ENCODE peak calls at places on chromosomes 11 and 22, in nine cellular contexts. J is stimulated activated CD4-positive, alpha-beta T cell treated with anti-CD3 and anti-CD28 coated beads, Interleukin-4, amount 100 ng/mL, for 24 hours; Q is ecto neural progenitor cell; V is body of pancreas; R is activated naive CD4-positive, alpha-beta T cell; F is hypothalamus; K is psoas muscle; B is naive thymus-derived CD4-positive, alpha-beta T cell; N is CD8-positive, alpha-beta T cell. U is an unnamed sample.

GRCh38 chr11:4684631-4685285 is 12.9 kb downstream of the OR51E2 start:
- DNase-seq in J (no peak), Q (no peak), V (no peak), R (no peak), F (no peak), K (no peak), B (no peak), N (no peak), U (no peak)

GRCh38 chr11:83544871-83545270 is 258.7 kb upstream of the CCDC90B start:
- DNase-seq in J (no peak), Q (no peak), V (peak), R (no peak), F (no peak), K (no peak), B (no peak), N (no peak), U (no peak)

GRCh38 chr22:30279932-30280331 is 9.4 kb downstream of the CASTOR1 start:
- DNase-seq in J (no peak), Q (no peak), V (no peak), R (no peak), F (no peak), K (no peak), B (no peak), N (no peak), U (no peak)

GRCh38 chr11:108851781-108852180 is 186.9 kb downstream of the DDX10 start:
- DNase-seq in J (no peak), Q (no peak), V (no peak), R (no peak), F (no peak), K (no peak), B (no peak), N (no peak), U (no peak)

GRCh38 chr11:62805991-62806441 is 776 bp upstream of the NXF1 start:
- DNase-seq in J (peak), Q (no peak), V (no peak), R (no peak), F (no peak), K (no peak), B (no peak), N (peak), U (no peak)

GRCh38 chr11:92500463-92500862 is 275.8 kb downstream of the FAT3 start:
- DNase-seq in J (no peak), Q (no peak), V (no peak), R (no peak), F (no peak), K (no peak), B (no peak), N (no peak), U (no peak)

GRCh38 chr11:9633674-9634073 is 30.2 kb upstream of the SWAP70 start:
- DNase-seq in J (no peak), Q (no peak), V (no peak), R (no peak), F (no peak), K (no peak), B (no peak), N (no peak), U (no peak)

GRCh38 chr22:27115816-27116256 is 458.4 kb downstream of the MIAT start:
- DNase-seq in J (no peak), Q (no peak), V (peak), R (no peak), F (no peak), K (no peak), B (no peak), N (no peak), U (peak)

GRCh38 chr11:128625316-128625715 is 38.0 kb upstream of the ETS1 start:
- DNase-seq in J (no peak), Q (no peak), V (no peak), R (no peak), F (no peak), K (no peak), B (no peak), N (no peak), U (no peak)

GRCh38 chr11:126597041-126597440 is 241.6 kb downstream of the ST3GAL4 start:
- DNase-seq in J (no peak), Q (no peak), V (no peak), R (no peak), F (no peak), K (no peak), B (no peak), N (no peak), U (no peak)

GRCh38 chr11:74453373-74453975 is 13.9 kb downstream of the KCNE3 start:
- DNase-seq in J (peak), Q (peak), V (peak), R (peak), F (no peak), K (peak), B (peak), N (peak), U (peak)

GRCh38 chr11:86459002-86459385 is 84.3 kb downstream of the CCDC81 start:
- DNase-seq in J (no peak), Q (peak), V (no peak), R (no peak), F (no peak), K (no peak), B (no peak), N (no peak), U (no peak)

GRCh38 chr11:65116370-65117205 is 913 bp downstream of the ZNHIT2 start:
- DNase-seq in J (peak), Q (peak), V (peak), R (peak), F (no peak), K (no peak), B (peak), N (peak), U (no peak)

GRCh38 chr11:41954034-41954433 is 494.6 kb upstream of the LRRC4C start:
- DNase-seq in J (no peak), Q (no peak), V (no peak), R (no peak), F (no peak), K (no peak), B (no peak), N (no peak), U (no peak)

GRCh38 chr22:30104501-30105156 is 24.4 kb downstream of the HORMAD2 start:
- DNase-seq in J (no peak), Q (no peak), V (no peak), R (no peak), F (no peak), K (no peak), B (peak), N (no peak), U (no peak)

GRCh38 chr11:32081901-32082300 is 9.0 kb upstream of the RCN1 start:
- DNase-seq in J (no peak), Q (no peak), V (no peak), R (no peak), F (no peak), K (no peak), B (no peak), N (no peak), U (no peak)

GRCh38 chr11:2444301-2445106 is at the start of the genes KCNQ1 and TRPM5:
- DNase-seq in J (peak), Q (peak), V (peak), R (peak), F (no peak), K (peak), B (peak), N (peak), U (peak)

GRCh38 chr11:18727499-18728236 is 1.7 kb upstream of the IGSF22 start:
- DNase-seq in J (peak), Q (peak), V (peak), R (peak), F (no peak), K (peak), B (peak), N (peak), U (peak)

GRCh38 chr11:74519719-74520118 is 26.2 kb upstream of the LIPT2 start:
- DNase-seq in J (no peak), Q (no peak), V (no peak), R (no peak), F (no peak), K (no peak), B (no peak), N (no peak), U (no peak)

GRCh38 chr22:19878461-19879247 is 24.0 kb upstream of the GNB1L start:
- DNase-seq in J (no peak), Q (peak), V (peak), R (no peak), F (no peak), K (peak), B (no peak), N (no peak), U (no peak)

GRCh38 chr11:8090756-8091155 is 9.7 kb downstream of the TUB start:
- DNase-seq in J (peak), Q (peak), V (peak), R (no peak), F (no peak), K (no peak), B (no peak), N (no peak), U (peak)

GRCh38 chr11:82229346-82229745 is 504.3 kb downstream of the FAM181B start:
- DNase-seq in J (no peak), Q (no peak), V (no peak), R (no peak), F (no peak), K (no peak), B (no peak), N (no peak), U (peak)

GRCh38 chr11:41273908-41274307 is 185.5 kb downstream of the LRRC4C start:
- DNase-seq in J (no peak), Q (no peak), V (no peak), R (no peak), F (no peak), K (no peak), B (no peak), N (no peak), U (no peak)

GRCh38 chr11:65426839-65427690 is 4.5 kb downstream of the NEAT1 start:
- DNase-seq in J (peak), Q (peak), V (peak), R (no peak), F (no peak), K (peak), B (no peak), N (peak), U (no peak)

GRCh38 chr11:86577663-86578636 is 94.5 kb downstream of the ME3 start:
- DNase-seq in J (no peak), Q (no peak), V (peak), R (no peak), F (no peak), K (peak), B (no peak), N (no peak), U (no peak)

GRCh38 chr11:6855971-6856542 is 6.8 kb upstream of the OR10A2 start:
- DNase-seq in J (no peak), Q (no peak), V (peak), R (no peak), F (no peak), K (no peak), B (no peak), N (no peak), U (no peak)

GRCh38 chr11:19508166-19508565 is 204.5 kb upstream of the NAV2 start:
- DNase-seq in J (no peak), Q (no peak), V (no peak), R (no peak), F (no peak), K (no peak), B (no peak), N (no peak), U (peak)

GRCh38 chr11:134479206-134479955 is 67.3 kb upstream of the B3GAT1 start:
- DNase-seq in J (no peak), Q (no peak), V (no peak), R (no peak), F (no peak), K (no peak), B (no peak), N (no peak), U (no peak)

GRCh38 chr11:26048271-26048670 is 283.7 kb upstream of the ANO3 start:
- DNase-seq in J (no peak), Q (no peak), V (no peak), R (no peak), F (no peak), K (no peak), B (no peak), N (no peak), U (no peak)

GRCh38 chr11:73596547-73596946 is 1.4 kb downstream of the FAM168A start:
- DNase-seq in J (no peak), Q (no peak), V (no peak), R (no peak), F (no peak), K (no peak), B (no peak), N (no peak), U (no peak)

GRCh38 chr11:30991376-30991775 is 378.2 kb downstream of the DCDC1 start:
- DNase-seq in J (no peak), Q (no peak), V (no peak), R (no peak), F (no peak), K (no peak), B (no peak), N (no peak), U (no peak)

GRCh38 chr11:20483931-20484330 is 96.4 kb downstream of the PRMT3 start:
- DNase-seq in J (no peak), Q (no peak), V (no peak), R (no peak), F (no peak), K (no peak), B (no peak), N (no peak), U (no peak)

GRCh38 chr11:3989891-3990290 is 104.7 kb upstream of the RRM1 start:
- DNase-seq in J (peak), Q (no peak), V (no peak), R (no peak), F (no peak), K (no peak), B (peak), N (peak), U (no peak)

GRCh38 chr11:122523841-122524531 is 131.5 kb upstream of the UBASH3B start:
- DNase-seq in J (no peak), Q (no peak), V (peak), R (no peak), F (no peak), K (no peak), B (no peak), N (no peak), U (no peak)

GRCh38 chr22:29146101-29146560 is 59.6 kb upstream of the EMID1 start:
- DNase-seq in J (no peak), Q (peak), V (no peak), R (no peak), F (no peak), K (peak), B (no peak), N (no peak), U (no peak)

GRCh38 chr22:44260216-44261035 is 52.3 kb downstream of the SHISAL1 start:
- DNase-seq in J (no peak), Q (peak), V (no peak), R (no peak), F (no peak), K (peak), B (no peak), N (no peak), U (no peak)

GRCh38 chr11:692824-693414 is 2.1 kb downstream of the DEAF1 start:
- DNase-seq in J (no peak), Q (no peak), V (no peak), R (no peak), F (no peak), K (no peak), B (peak), N (peak), U (no peak)